ENCODE peak calls at places on chromosome 3, in four cellular contexts. J is cardiac fibroblast, B is neural crest cell, Y is progenitor cell of endocrine pancreas. S is an unnamed sample.

GRCh38 chr3:57298041-57298440 is 5.6 kb upstream of the ASB14 start:
- DNase-seq in J (peak), Y (no peak), B (no peak), S (no peak)

GRCh38 chr3:97863025-97863424 is 41.2 kb downstream of the CRYBG3 start:
- DNase-seq in B (no peak), J (peak), Y (no peak), S (no peak)

GRCh38 chr3:158731938-158732855 is at the start of gene RARRES1:
- DNase-seq in B (peak), J (peak), Y (peak), S (peak)

GRCh38 chr3:8964436-8965370 is 1.4 kb upstream of the RAD18 start:
- DNase-seq in J (peak), Y (no peak), B (no peak), S (no peak)

GRCh38 chr3:58711871-58712270 is 45.3 kb upstream of the FAM3D start:
- DNase-seq in J (no peak), Y (no peak), B (no peak), S (no peak)

GRCh38 chr3:177168431-177168830 is 28.9 kb downstream of the TBL1XR1 start:
- DNase-seq in J (no peak), B (no peak), Y (no peak), S (no peak)

GRCh38 chr3:158105124-158105709 is 1.0 kb downstream of the SHOX2 start:
- DNase-seq in J (no peak), Y (peak), B (peak), S (peak)

GRCh38 chr3:59464187-59464586 is 414.4 kb upstream of the CFAP20DC start:
- DNase-seq in B (no peak), Y (no peak), J (no peak), S (no peak)

GRCh38 chr3:158430968-158431367 is 140.0 kb upstream of the MLF1 start:
- DNase-seq in Y (no peak), J (no peak), B (no peak), S (no peak)

GRCh38 chr3:25849641-25850040 is 59.8 kb downstream of the OXSM start:
- DNase-seq in Y (no peak), J (peak), B (no peak), S (no peak)

GRCh38 chr3:65979731-65980130 is 59.0 kb downstream of the MAGI1 start:
- DNase-seq in Y (no peak), B (no peak), J (peak), S (no peak)

GRCh38 chr3:65978116-65978515 is 60.6 kb downstream of the MAGI1 start:
- DNase-seq in J (peak), Y (no peak), B (no peak), S (no peak)

GRCh38 chr3:65974505-65974904 is 64.2 kb downstream of the MAGI1 start:
- DNase-seq in J (peak), Y (no peak), B (no peak), S (no peak)

GRCh38 chr3:65975031-65975430 is 63.7 kb downstream of the MAGI1 start:
- DNase-seq in B (no peak), J (no peak), Y (no peak), S (no peak)

DNA sequence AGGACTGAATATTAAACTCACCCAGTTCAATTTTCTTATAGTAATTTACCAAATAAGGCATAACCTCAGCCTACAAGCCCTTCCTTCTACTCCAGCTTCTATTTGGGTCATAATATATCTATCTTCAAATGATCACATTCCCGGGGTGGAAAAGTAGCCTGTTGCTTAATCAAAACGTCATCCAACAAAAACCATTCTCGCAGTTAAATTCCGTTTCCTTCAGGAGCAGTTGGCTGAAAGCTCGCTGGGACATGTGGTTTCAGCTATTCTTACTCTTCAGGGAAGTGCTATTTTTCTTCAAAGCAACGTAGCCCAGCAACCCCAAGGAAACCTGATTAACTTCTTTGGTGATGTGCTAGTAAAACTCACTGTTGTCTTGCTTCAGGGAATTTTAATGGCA is 59.6 kb downstream of the MAGI1 start:
- DNase-seq in B (no peak), J (peak), Y (no peak), S (no peak)
- TF ChIP-seq CTCF in B (no peak), J (no peak), Y (no peak), S (no peak)

GRCh38 chr3:15204005-15204404 is 2.0 kb upstream of the CAPN7 start:
- DNase-seq in B (no peak), Y (no peak), J (peak), S (no peak)

GRCh38 chr3:15205934-15206661 is at the start of gene CAPN7:
- DNase-seq in J (peak), B (peak), Y (peak), S (peak)

GRCh38 chr3:15207836-15208504 is 1.9 kb downstream of the CAPN7 start:
- DNase-seq in B (no peak), Y (no peak), J (peak), S (no peak)

GRCh38 chr3:15206662-15207576 is 873 bp downstream of the CAPN7 start:
- DNase-seq in B (peak), J (peak), Y (no peak), S (no peak)

GRCh38 chr3:15205482-15205933 is 538 bp upstream of the CAPN7 start:
- DNase-seq in Y (no peak), J (no peak), B (no peak), S (no peak)
- TF ChIP-seq CTCF in Y (no peak), J (no peak), B (no peak), S (no peak)

GRCh38 chr3:126112531-126113237 is 28.8 kb upstream of the SLC41A3 start:
- DNase-seq in B (no peak), Y (no peak), J (no peak), S (no peak)

GRCh38 chr3:126114406-126115386 is 30.8 kb upstream of the SLC41A3 start:
- DNase-seq in J (no peak), B (no peak), Y (no peak), S (no peak)

GRCh38 chr3:126113238-126113555 is 29.3 kb upstream of the SLC41A3 start:
- DNase-seq in J (no peak), Y (no peak), B (no peak), S (no peak)

GRCh38 chr3:126111566-126112475 is 27.9 kb upstream of the SLC41A3 start:
- DNase-seq in Y (peak), B (no peak), J (no peak), S (no peak)

GRCh38 chr3:126113733-126114132 is 29.8 kb upstream of the SLC41A3 start:
- DNase-seq in J (no peak), Y (no peak), B (no peak), S (peak)
- TF ChIP-seq CTCF in J (peak), Y (peak), B (peak), S (peak)

GRCh38 chr3:72080101-72080500 is 295.2 kb upstream of the PROK2 start:
- DNase-seq in B (no peak), Y (no peak), J (no peak), S (no peak)

GRCh38 chr3:72080800-72081199 is 295.9 kb upstream of the PROK2 start:
- DNase-seq in J (no peak), Y (no peak), B (no peak), S (no peak)

GRCh38 chr3:72077473-72078259 is 292.7 kb upstream of the PROK2 start:
- DNase-seq in J (no peak), Y (no peak), B (no peak), S (no peak)

GRCh38 chr3:72078661-72079368 is 293.9 kb upstream of the PROK2 start:
- DNase-seq in B (no peak), Y (no peak), J (no peak), S (no peak)

GRCh38 chr3:72079369-72079872 is 294.5 kb upstream of the PROK2 start:
- DNase-seq in B (no peak), Y (no peak), J (no peak), S (no peak)
- TF ChIP-seq CTCF in B (no peak), Y (no peak), J (no peak), S (no peak)

GRCh38 chr3:129121016-129121791 is 400 bp downstream of the RAB43 start:
- DNase-seq in J (peak), Y (peak), B (peak), S (no peak)

GRCh38 chr3:129121792-129122696 is at the start of gene RAB43:
- DNase-seq in B (peak), J (peak), Y (peak), S (peak)

GRCh38 chr3:129119365-129120100 is 2.1 kb downstream of the RAB43 start:
- DNase-seq in B (no peak), Y (no peak), J (no peak), S (no peak)

GRCh38 chr3:129118745-129119144 is 2.9 kb downstream of the RAB43 start:
- DNase-seq in Y (no peak), B (no peak), J (no peak), S (no peak)

GRCh38 chr3:129120254-129121004 is 1.2 kb downstream of the RAB43 start:
- DNase-seq in B (peak), J (peak), Y (peak), S (peak)
- TF ChIP-seq CTCF in B (peak), J (peak), Y (peak), S (peak)